ENCODE peak calls at places on chromosomes 5 and 9, in five cellular contexts. L is D341Med, K is glomerular endothelial cell, O is EH, Q is choroid plexus epithelial cell. A is an unnamed sample.

GRCh38 chr5:101278011-101278687 is 375.1 kb upstream of the ST8SIA4 start:
- DNase-seq in L (no peak), K (no peak), O (peak), Q (peak), A (no peak)

GRCh38 chr9:27954858-27955257 is 381.6 kb upstream of the C9orf72 start:
- DNase-seq in L (no peak), K (no peak), O (no peak), Q (no peak), A (no peak)

GRCh38 chr9:95091574-95091970 is 225.9 kb downstream of the FANCC start:
- DNase-seq in L (no peak), K (no peak), O (peak), Q (peak), A (no peak)

GRCh38 chr9:95087659-95088242 is 229.8 kb downstream of the FANCC start:
- DNase-seq in L (no peak), K (no peak), O (peak), Q (peak), A (no peak)

GRCh38 chr5:66848749-66849641 is 252.8 kb downstream of the MAST4 start:
- DNase-seq in L (no peak), K (no peak), O (peak), Q (peak), A (no peak)

GRCh38 chr9:135669616-135670285 is 6.6 kb downstream of the LCN9 start:
- DNase-seq in L (no peak), K (no peak), O (no peak), Q (no peak), A (no peak)

GRCh38 chr9:125683486-125683885 is 23.5 kb downstream of the MAPKAP1 start:
- DNase-seq in L (no peak), K (no peak), O (peak), Q (peak), A (no peak)

GRCh38 chr9:76886318-76886717 is 19.6 kb downstream of the PRUNE2 start:
- DNase-seq in L (no peak), K (no peak), O (no peak), Q (no peak), A (no peak)

GRCh38 chr9:90340421-90340820 is 302.2 kb downstream of the DIRAS2 start:
- DNase-seq in L (no peak), K (no peak), O (peak), Q (peak), A (no peak)

GRCh38 chr5:75623846-75624245 is 12.6 kb downstream of the ANKDD1B start:
- DNase-seq in L (no peak), K (no peak), O (peak), Q (peak), A (no peak)

GRCh38 chr9:98326402-98327248 is 71.2 kb upstream of the TBC1D2 start:
- DNase-seq in L (no peak), K (no peak), O (peak), Q (peak), A (no peak)

GRCh38 chr9:129231759-129232158 is 53.7 kb upstream of the IER5L start:
- DNase-seq in L (no peak), K (no peak), O (no peak), Q (no peak), A (no peak)

GRCh38 chr9:82535432-82535998 is 527.4 kb downstream of the RASEF start:
- DNase-seq in L (no peak), K (no peak), O (no peak), Q (peak), A (no peak)

GRCh38 chr5:87912419-87912818 is 356.2 kb downstream of the TMEM161B start:
- DNase-seq in L (no peak), K (no peak), O (no peak), Q (no peak), A (no peak)

GRCh38 chr5:142015781-142016533 is 3.1 kb upstream of the GNPDA1 start:
- DNase-seq in L (no peak), K (peak), O (peak), Q (peak), A (no peak)

GRCh38 chr5:154276932-154277331 is 86.4 kb downstream of the GALNT10 start:
- DNase-seq in L (no peak), K (no peak), O (peak), Q (peak), A (no peak)

GRCh38 chr9:92035146-92035545 is 80.1 kb downstream of the SPTLC1 start:
- DNase-seq in L (no peak), K (no peak), O (peak), Q (peak), A (no peak)

GRCh38 chr5:52831776-52832511 is 44.2 kb downstream of the ITGA1 start:
- DNase-seq in L (no peak), K (no peak), O (peak), Q (peak), A (no peak)

GRCh38 chr5:1152156-1152555 is 40.3 kb upstream of the SLC12A7 start:
- DNase-seq in L (no peak), K (no peak), O (no peak), Q (no peak), A (no peak)

GRCh38 chr9:127567898-127568617 is 44.0 kb upstream of the STXBP1 start:
- DNase-seq in L (peak), K (no peak), O (no peak), Q (no peak), A (peak)

GRCh38 chr9:82466616-82467251 is 478.2 kb downstream of the SPATA31D1 start:
- DNase-seq in L (no peak), K (no peak), O (peak), Q (peak), A (peak)

GRCh38 chr9:97384406-97385262 is 27.3 kb upstream of the TDRD7 start:
- DNase-seq in L (no peak), K (no peak), O (no peak), Q (no peak), A (no peak)

GRCh38 chr5:122022966-122023365 is 55.1 kb downstream of the LOX start:
- DNase-seq in L (no peak), K (no peak), O (no peak), Q (no peak), A (no peak)

GRCh38 chr9:136769710-136770191 is 5.4 kb upstream of the LCN15 start:
- DNase-seq in L (peak), K (no peak), O (no peak), Q (peak), A (peak)

GRCh38 chr5:123514615-123515355 is 2.8 kb downstream of the CSNK1G3 start:
- DNase-seq in L (no peak), K (no peak), O (no peak), Q (no peak), A (no peak)